ENCODE peak calls at places on chromosomes 12 and 14, in ten cellular contexts. R is epithelial cell of esophagus, O is psoas muscle, T is neural progenitor cell, V is hepatocyte, F is AG10803, X is body of pancreas, J is fibroblast of the aortic adventitia, M is fibroblast of villous mesenchyme, K is heart right ventricle. C is an unnamed sample.

GRCh38 chr12:9751204-9752144 is 9.2 kb downstream of the CD69 start:
- DNase-seq in R (peak; percentile 36), O (no peak), T (peak; percentile 14), V (no peak), F (peak; percentile 16), X (no peak), J (peak; percentile 27), M (peak; percentile 40), K (no peak), C (no peak)

GRCh38 chr12:2749580-2749979 is 45.2 kb upstream of the FKBP4 start:
- DNase-seq in R (no peak), O (no peak), T (no peak), V (no peak), F (no peak), X (no peak), J (no peak), M (no peak), K (no peak), C (no peak)

GRCh38 chr12:113221181-113221996 is at the start of gene TPCN1:
- DNase-seq in R (peak; percentile 100), O (peak; percentile 100), T (peak; percentile 100), V (peak; percentile 100), F (peak; percentile 100), X (peak; percentile 100), J (peak; percentile 100), M (peak; percentile 100), K (peak; percentile 100), C (peak; percentile 100)

GRCh38 chr14:95679995-95680735 is 6.1 kb upstream of the TCL1B start:
- DNase-seq in R (no peak), O (no peak), T (peak; percentile 58), V (peak; percentile 51), F (no peak), X (peak; percentile 57), J (no peak), M (no peak), K (no peak), C (no peak)

GRCh38 chr12:100706029-100706428 is 88.5 kb upstream of the ANO4 start:
- DNase-seq in R (peak; percentile 97), O (no peak), T (no peak), V (peak; percentile 21), F (peak; percentile 87), X (no peak), J (peak; percentile 6), M (peak; percentile 83), K (no peak), C (peak; percentile 48)

GRCh38 chr12:88393017-88393767 is 187.1 kb downstream of the KITLG start:
- DNase-seq in R (peak; percentile 62), O (no peak), T (peak; percentile 40), V (peak; percentile 19), F (no peak), X (no peak), J (no peak), M (peak; percentile 63), K (no peak), C (no peak)

GRCh38 chr12:116561181-116561821 is 2.1 kb downstream of the MAP1LC3B2 start:
- DNase-seq in R (no peak), O (no peak), T (no peak), V (no peak), F (no peak), X (no peak), J (no peak), M (no peak), K (no peak), C (no peak)

GRCh38 chr12:43072431-43072830 is 479.6 kb downstream of the ADAMTS20 start:
- DNase-seq in R (no peak), O (no peak), T (no peak), V (no peak), F (no peak), X (no peak), J (no peak), M (no peak), K (no peak), C (no peak)

GRCh38 chr14:52929192-52929807 is 21.6 kb downstream of the FERMT2 start:
- DNase-seq in R (no peak), O (no peak), T (no peak), V (no peak), F (no peak), X (no peak), J (no peak), M (no peak), K (no peak), C (no peak)

GRCh38 chr12:96434107-96434506 is 33.9 kb upstream of the CDK17 start:
- DNase-seq in R (peak; percentile 55), O (no peak), T (no peak), V (no peak), F (peak; percentile 93), X (peak; percentile 14), J (peak; percentile 76), M (peak; percentile 99), K (no peak), C (peak; percentile 96)

GRCh38 chr12:6317693-6318439 is 7.4 kb downstream of the PLEKHG6 start:
- DNase-seq in R (no peak), O (no peak), T (no peak), V (no peak), F (no peak), X (no peak), J (no peak), M (no peak), K (no peak), C (no peak)

GRCh38 chr12:56338643-56339422 is at the start of gene IL23A:
- DNase-seq in R (peak; percentile 93), O (no peak), T (peak; percentile 54), V (peak; percentile 34), F (no peak), X (peak; percentile 18), J (no peak), M (no peak), K (no peak), C (no peak)

GRCh38 chr14:28755198-28755794 is 11.3 kb upstream of the FOXG1 start:
- DNase-seq in R (no peak), O (no peak), T (no peak), V (no peak), F (no peak), X (no peak), J (no peak), M (no peak), K (no peak), C (no peak)

GRCh38 chr14:28755930-28756895 is 10.4 kb upstream of the FOXG1 start:
- DNase-seq in R (no peak), O (no peak), T (peak; percentile 25), V (no peak), F (no peak), X (no peak), J (no peak), M (no peak), K (no peak), C (no peak)

GRCh38 chr14:28751467-28752058 is 15.0 kb upstream of the FOXG1 start:
- DNase-seq in R (peak; percentile 76), O (no peak), T (peak; percentile 85), V (peak; percentile 80), F (peak; percentile 55), X (peak; percentile 49), J (peak; percentile 73), M (peak; percentile 50), K (no peak), C (peak; percentile 11)

GRCh38 chr14:28756896-28757570 is 9.6 kb upstream of the FOXG1 start:
- DNase-seq in R (peak; percentile 66), O (no peak), T (peak; percentile 80), V (peak; percentile 64), F (peak; percentile 49), X (peak; percentile 23), J (peak; percentile 60), M (peak; percentile 46), K (no peak), C (no peak)

GRCh38 chr14:28754209-28754985 is 12.2 kb upstream of the FOXG1 start:
- DNase-seq in R (peak; percentile 60), O (no peak), T (peak; percentile 72), V (peak; percentile 64), F (peak; percentile 42), X (peak; percentile 51), J (peak; percentile 70), M (peak; percentile 48), K (peak; percentile 21), C (no peak)
- TF ChIP-seq CTCF in R (peak; percentile 82), O (peak; percentile 61), T (peak; percentile 90), V (peak; percentile 94), F (peak; percentile 91), X (peak; percentile 48), J (peak; percentile 76), M (peak; percentile 81), K (peak; percentile 71), C (peak; percentile 69)

GRCh38 chr12:98456583-98457573 is 58.5 kb upstream of the TMPO start:
- DNase-seq in R (peak; percentile 36), O (peak; percentile 51), T (peak; percentile 78), V (peak; percentile 79), F (peak; percentile 31), X (peak; percentile 73), J (no peak), M (peak; percentile 42), K (peak; percentile 18), C (no peak)
- H3K4me3 ChIP-seq in R (peak overlapping the region; percentile 25), O (peak overlapping the region; percentile 60), T (peak overlapping the region; percentile 24), V (no peak overlapping the region), F (peak overlapping the region; percentile 46), X (no peak overlapping the region), J (peak overlapping the region; percentile 31), M (peak overlapping the region; percentile 51), K (peak overlapping the region; percentile 39), C (peak overlapping the region; percentile 21)

DNA sequence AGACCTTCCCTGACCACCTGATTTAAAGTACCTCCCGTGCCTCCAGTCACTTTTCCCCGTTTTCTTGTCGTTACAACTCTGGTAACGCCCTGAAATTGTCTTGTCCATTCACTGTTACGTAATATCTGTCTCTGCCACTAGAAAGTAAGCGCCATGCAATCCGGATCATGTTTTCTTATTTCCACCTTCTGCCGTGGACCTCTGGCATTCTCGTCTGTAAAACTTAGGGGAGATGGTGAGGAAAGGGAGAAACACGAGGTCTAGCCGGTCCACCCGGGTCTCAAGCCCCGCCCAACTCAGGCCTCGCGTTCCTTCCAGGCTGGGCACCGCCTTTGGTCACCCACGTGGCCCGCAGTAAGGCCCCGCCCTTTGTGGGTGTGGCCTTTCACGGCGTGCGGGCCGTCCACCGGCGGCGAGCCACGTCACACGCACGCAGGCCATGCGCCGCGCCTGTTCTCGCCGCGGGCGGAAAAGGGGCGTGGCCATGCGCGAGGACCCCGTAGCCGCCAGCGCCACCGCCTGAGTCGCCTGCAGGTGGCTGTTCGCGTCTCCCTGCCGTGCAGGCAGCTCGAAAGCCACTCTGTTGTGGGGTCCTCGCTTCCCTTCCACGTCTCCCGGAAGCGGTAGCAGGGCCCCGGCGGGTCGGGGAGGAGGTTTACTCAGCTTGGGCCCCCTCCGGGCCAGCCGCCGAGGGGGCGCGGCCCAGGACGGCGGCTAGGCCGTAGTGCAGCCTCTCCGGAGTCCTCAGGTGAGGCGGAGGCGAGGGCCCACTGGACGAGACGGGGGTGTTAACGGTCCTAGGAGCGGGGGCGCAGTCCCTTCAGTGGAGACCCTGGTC is at the start of gene GOLGA5:
- DNase-seq in R (peak; percentile 99), O (peak; percentile 97), T (peak; percentile 97), V (peak; percentile 100), F (peak; percentile 97), X (peak; percentile 98), J (peak; percentile 98), M (peak; percentile 99), K (peak; percentile 96), C (peak; percentile 86)
- TF ChIP-seq CTCF in R (no peak), O (peak; percentile 11), T (no peak), V (no peak), F (no peak), X (no peak), J (no peak), M (no peak), K (no peak), C (no peak)

DNA sequence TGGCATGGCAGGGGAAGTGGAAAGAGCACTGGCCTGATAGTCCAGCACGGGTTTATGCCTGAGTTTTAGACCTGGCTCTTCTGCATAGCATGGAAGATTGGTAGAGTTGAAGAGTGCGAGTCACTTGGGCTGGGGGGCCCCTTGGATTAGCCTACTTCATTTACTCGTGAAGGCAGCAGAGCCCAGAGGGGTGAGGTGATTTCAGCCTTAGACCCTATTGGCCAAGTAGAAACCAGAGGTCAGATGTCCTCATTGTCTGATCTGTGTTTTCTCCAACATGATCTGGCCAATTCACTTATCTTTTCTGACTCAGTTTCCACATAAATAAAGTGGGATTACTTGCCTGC is 1.9 kb downstream of the PLEKHG3 start:
- DNase-seq in R (no peak), O (no peak), T (no peak), V (no peak), F (no peak), X (no peak), J (no peak), M (no peak), K (no peak), C (no peak)
- H3K4me3 ChIP-seq in R (peak overlapping the region; percentile 78), O (peak overlapping the region; percentile 89), T (peak overlapping the region; percentile 82), V (peak overlapping the region; percentile 85), F (no peak overlapping the region), X (no peak overlapping the region), J (no peak overlapping the region), M (peak overlapping the region; percentile 89), K (peak overlapping the region; percentile 63), C (no peak overlapping the region)

C was measured in AG09309.